ENCODE peak calls at places on chromosomes 6 and 20, in four cellular contexts. One of them, this sample, is unnamed.

GRCh38 chr20:14997791-14998190 is 660.4 kb upstream of the FLRT3 start:
- DNase-seq in neuronal stem cell: no peak
- DNase-seq in GM12891: no peak
- DNase-seq in activated naive CD8-positive, alpha-beta T cell treated with anti-CD3 and anti-CD28 coated beads, Interleukin-2, amount 50 U/mL, for 24 hours: no peak
- DNase-seq in this sample: no peak

GRCh38 chr6:145815875-145816274 is 1.3 kb upstream of the FBXO30 start:
- DNase-seq in neuronal stem cell: no peak
- DNase-seq in GM12891: no peak
- DNase-seq in activated naive CD8-positive, alpha-beta T cell treated with anti-CD3 and anti-CD28 coated beads, Interleukin-2, amount 50 U/mL, for 24 hours: no peak
- DNase-seq in this sample: no peak

GRCh38 chr6:38220069-38220723 is 400.7 kb downstream of the ZFAND3 start:
- DNase-seq in neuronal stem cell: no peak
- DNase-seq in GM12891: no peak
- DNase-seq in activated naive CD8-positive, alpha-beta T cell treated with anti-CD3 and anti-CD28 coated beads, Interleukin-2, amount 50 U/mL, for 24 hours: no peak
- DNase-seq in this sample: no peak

GRCh38 chr6:99882151-99882702 is 111.8 kb downstream of the MCHR2 start:
- DNase-seq in neuronal stem cell: no peak
- DNase-seq in GM12891: no peak
- DNase-seq in activated naive CD8-positive, alpha-beta T cell treated with anti-CD3 and anti-CD28 coated beads, Interleukin-2, amount 50 U/mL, for 24 hours: no peak
- DNase-seq in this sample: no peak

GRCh38 chr6:166075925-166076324 is 91.7 kb downstream of the TBXT start:
- DNase-seq in neuronal stem cell: no peak
- DNase-seq in GM12891: no peak
- DNase-seq in activated naive CD8-positive, alpha-beta T cell treated with anti-CD3 and anti-CD28 coated beads, Interleukin-2, amount 50 U/mL, for 24 hours: no peak
- DNase-seq in this sample: no peak

GRCh38 chr6:130029163-130029562 is 10.8 kb downstream of the L3MBTL3 start:
- DNase-seq in neuronal stem cell: no peak
- DNase-seq in GM12891: no peak
- DNase-seq in activated naive CD8-positive, alpha-beta T cell treated with anti-CD3 and anti-CD28 coated beads, Interleukin-2, amount 50 U/mL, for 24 hours: no peak
- DNase-seq in this sample: no peak

GRCh38 chr6:28651161-28651560 is 125.5 kb downstream of the GPX5 start:
- DNase-seq in neuronal stem cell: no peak
- DNase-seq in GM12891: no peak
- DNase-seq in activated naive CD8-positive, alpha-beta T cell treated with anti-CD3 and anti-CD28 coated beads, Interleukin-2, amount 50 U/mL, for 24 hours: no peak
- DNase-seq in this sample: no peak

GRCh38 chr6:31711233-31711632 is 3.9 kb upstream of the LY6G6D start:
- DNase-seq in neuronal stem cell: no peak
- DNase-seq in GM12891: no peak
- DNase-seq in activated naive CD8-positive, alpha-beta T cell treated with anti-CD3 and anti-CD28 coated beads, Interleukin-2, amount 50 U/mL, for 24 hours: no peak
- DNase-seq in this sample: no peak

GRCh38 chr6:109344226-109344625 is 38.0 kb downstream of the CD164 start:
- DNase-seq in neuronal stem cell: no peak
- DNase-seq in GM12891: no peak
- DNase-seq in activated naive CD8-positive, alpha-beta T cell treated with anti-CD3 and anti-CD28 coated beads, Interleukin-2, amount 50 U/mL, for 24 hours: no peak
- DNase-seq in this sample: no peak

GRCh38 chr20:24194133-24194532 is 205.6 kb upstream of the GGTLC1 start:
- DNase-seq in neuronal stem cell: no peak
- DNase-seq in GM12891: no peak
- DNase-seq in activated naive CD8-positive, alpha-beta T cell treated with anti-CD3 and anti-CD28 coated beads, Interleukin-2, amount 50 U/mL, for 24 hours: no peak
- DNase-seq in this sample: no peak

GRCh38 chr20:8803065-8803464 is 265.8 kb upstream of the PLCB4 start:
- DNase-seq in neuronal stem cell: no peak
- DNase-seq in GM12891: no peak
- DNase-seq in activated naive CD8-positive, alpha-beta T cell treated with anti-CD3 and anti-CD28 coated beads, Interleukin-2, amount 50 U/mL, for 24 hours: no peak
- DNase-seq in this sample: no peak

GRCh38 chr20:10673176-10673830 is 496 bp downstream of the JAG1 start:
- DNase-seq in neuronal stem cell: no peak
- DNase-seq in GM12891: no peak
- DNase-seq in activated naive CD8-positive, alpha-beta T cell treated with anti-CD3 and anti-CD28 coated beads, Interleukin-2, amount 50 U/mL, for 24 hours: peak; percentile 13
- DNase-seq in this sample: peak; percentile 76

GRCh38 chr20:35134900-35135299 is 12.2 kb downstream of the EDEM2 start:
- DNase-seq in neuronal stem cell: no peak
- DNase-seq in GM12891: no peak
- DNase-seq in activated naive CD8-positive, alpha-beta T cell treated with anti-CD3 and anti-CD28 coated beads, Interleukin-2, amount 50 U/mL, for 24 hours: no peak
- DNase-seq in this sample: no peak

GRCh38 chr20:37567671-37568588 is 40.3 kb upstream of the BLCAP start:
- DNase-seq in neuronal stem cell: no peak
- DNase-seq in GM12891: no peak
- DNase-seq in activated naive CD8-positive, alpha-beta T cell treated with anti-CD3 and anti-CD28 coated beads, Interleukin-2, amount 50 U/mL, for 24 hours: no peak
- DNase-seq in this sample: peak; percentile 55

GRCh38 chr6:133341607-133342158 is 100.5 kb downstream of the EYA4 start:
- DNase-seq in neuronal stem cell: no peak
- DNase-seq in GM12891: no peak
- DNase-seq in activated naive CD8-positive, alpha-beta T cell treated with anti-CD3 and anti-CD28 coated beads, Interleukin-2, amount 50 U/mL, for 24 hours: no peak
- DNase-seq in this sample: no peak

GRCh38 chr6:2684059-2684749 is 66.5 kb downstream of the MYLK4 start:
- DNase-seq in neuronal stem cell: no peak
- DNase-seq in GM12891: no peak
- DNase-seq in activated naive CD8-positive, alpha-beta T cell treated with anti-CD3 and anti-CD28 coated beads, Interleukin-2, amount 50 U/mL, for 24 hours: no peak
- DNase-seq in this sample: no peak

GRCh38 chr6:43973351-43973750 is 153.9 kb downstream of the MRPL14 start:
- DNase-seq in neuronal stem cell: no peak
- DNase-seq in GM12891: no peak
- DNase-seq in activated naive CD8-positive, alpha-beta T cell treated with anti-CD3 and anti-CD28 coated beads, Interleukin-2, amount 50 U/mL, for 24 hours: no peak
- DNase-seq in this sample: no peak

GRCh38 chr20:15627089-15627488 is 946.2 kb downstream of the KIF16B start:
- DNase-seq in neuronal stem cell: no peak
- DNase-seq in GM12891: no peak
- DNase-seq in activated naive CD8-positive, alpha-beta T cell treated with anti-CD3 and anti-CD28 coated beads, Interleukin-2, amount 50 U/mL, for 24 hours: no peak
- DNase-seq in this sample: no peak

GRCh38 chr6:28807682-28808280 is 116.0 kb downstream of the TRIM27 start:
- DNase-seq in neuronal stem cell: no peak
- DNase-seq in GM12891: no peak
- DNase-seq in activated naive CD8-positive, alpha-beta T cell treated with anti-CD3 and anti-CD28 coated beads, Interleukin-2, amount 50 U/mL, for 24 hours: peak; percentile 59
- DNase-seq in this sample: peak; percentile 33

GRCh38 chr6:9204171-9204570 is 768.8 kb upstream of the SLC35B3 start:
- DNase-seq in neuronal stem cell: no peak
- DNase-seq in GM12891: no peak
- DNase-seq in activated naive CD8-positive, alpha-beta T cell treated with anti-CD3 and anti-CD28 coated beads, Interleukin-2, amount 50 U/mL, for 24 hours: no peak
- DNase-seq in this sample: no peak

GRCh38 chr20:54668271-54669053 is 193.1 kb downstream of the DOK5 start:
- DNase-seq in neuronal stem cell: no peak
- DNase-seq in GM12891: no peak
- DNase-seq in activated naive CD8-positive, alpha-beta T cell treated with anti-CD3 and anti-CD28 coated beads, Interleukin-2, amount 50 U/mL, for 24 hours: peak; percentile 38
- DNase-seq in this sample: no peak

GRCh38 chr6:106733386-106733785 is 104.0 kb downstream of the QRSL1 start:
- DNase-seq in neuronal stem cell: no peak
- DNase-seq in GM12891: no peak
- DNase-seq in activated naive CD8-positive, alpha-beta T cell treated with anti-CD3 and anti-CD28 coated beads, Interleukin-2, amount 50 U/mL, for 24 hours: no peak
- DNase-seq in this sample: no peak

This sample was measured in NT2/D1.